ENCODE peak calls at places on chromosomes 13 and 19, in four cellular contexts. One of them, this sample, is unnamed.

GRCh38 chr13:67227131-67227983 is 2.8 kb downstream of the PCDH9 start:
- DNase-seq in WTC11: no peak
- DNase-seq in H1: no peak
- DNase-seq in K562: no peak
- DNase-seq in this sample: no peak

GRCh38 chr13:24233351-24233901 is 72.9 kb downstream of the SPATA13 start:
- DNase-seq in WTC11: peak
- DNase-seq in H1: no peak
- DNase-seq in K562: no peak
- DNase-seq in this sample: no peak

GRCh38 chr19:37467608-37468090 is 405 bp upstream of the ZNF569 start:
- DNase-seq in WTC11: no peak
- DNase-seq in H1: no peak
- DNase-seq in K562: no peak
- DNase-seq in this sample: no peak

GRCh38 chr13:74770361-74770760 is 636.2 kb upstream of the KLF12 start:
- DNase-seq in WTC11: no peak
- DNase-seq in H1: no peak
- DNase-seq in K562: no peak
- DNase-seq in this sample: no peak

GRCh38 chr13:27194895-27195764 is 23.5 kb upstream of the USP12 start:
- DNase-seq in WTC11: no peak
- DNase-seq in H1: no peak
- DNase-seq in K562: peak
- DNase-seq in this sample: no peak

GRCh38 chr13:29918845-29919244 is 68.4 kb upstream of the UBL3 start:
- DNase-seq in WTC11: no peak
- DNase-seq in H1: no peak
- DNase-seq in K562: no peak
- DNase-seq in this sample: no peak

GRCh38 chr19:19417618-19418270 is 12.3 kb downstream of the GATAD2A start:
- DNase-seq in WTC11: no peak
- DNase-seq in H1: no peak
- DNase-seq in K562: no peak
- DNase-seq in this sample: no peak

GRCh38 chr19:48418317-48419064 is 25.0 kb downstream of the GRIN2D start:
- DNase-seq in WTC11: no peak
- DNase-seq in H1: no peak
- DNase-seq in K562: peak
- DNase-seq in this sample: no peak

GRCh38 chr13:66831317-66831716 is 398.8 kb downstream of the PCDH9 start:
- DNase-seq in WTC11: no peak
- DNase-seq in H1: no peak
- DNase-seq in K562: no peak
- DNase-seq in this sample: no peak

GRCh38 chr13:49869514-49869913 is 66.6 kb downstream of the SPRYD7 start:
- DNase-seq in WTC11: peak
- DNase-seq in H1: peak
- DNase-seq in K562: peak
- DNase-seq in this sample: peak

GRCh38 chr13:46149272-46150133 is 32.5 kb downstream of the LCP1 start:
- DNase-seq in WTC11: no peak
- DNase-seq in H1: no peak
- DNase-seq in K562: no peak
- DNase-seq in this sample: no peak

GRCh38 chr13:113812140-113813036 is 51.5 kb downstream of the GAS6 start:
- DNase-seq in WTC11: no peak
- DNase-seq in H1: no peak
- DNase-seq in K562: no peak
- DNase-seq in this sample: peak
- TF ChIP-seq TEAD4 in WTC11: no peak
- TF ChIP-seq TEAD4 in H1: no peak
- TF ChIP-seq TEAD4 in K562: no peak
- TF ChIP-seq TEAD4 in this sample: no peak

GRCh38 chr13:101425623-101426022 is 9.3 kb upstream of the NALCN start:
- DNase-seq in WTC11: no peak
- DNase-seq in H1: no peak
- DNase-seq in K562: no peak
- DNase-seq in this sample: no peak

GRCh38 chr13:101429733-101430132 is 13.4 kb upstream of the NALCN start:
- DNase-seq in WTC11: no peak
- DNase-seq in H1: no peak
- DNase-seq in K562: no peak
- DNase-seq in this sample: no peak

GRCh38 chr13:101423872-101424271 is 7.6 kb upstream of the NALCN start:
- DNase-seq in WTC11: no peak
- DNase-seq in H1: no peak
- DNase-seq in K562: no peak
- DNase-seq in this sample: no peak

GRCh38 chr13:101425156-101425471 is 8.8 kb upstream of the NALCN start:
- DNase-seq in WTC11: no peak
- DNase-seq in H1: no peak
- DNase-seq in K562: no peak
- DNase-seq in this sample: no peak

GRCh38 chr13:101424381-101425155 is 8.3 kb upstream of the NALCN start:
- DNase-seq in WTC11: no peak
- DNase-seq in H1: no peak
- DNase-seq in K562: no peak
- DNase-seq in this sample: no peak
- TF ChIP-seq TEAD4 in WTC11: no peak
- TF ChIP-seq TEAD4 in H1: no peak
- TF ChIP-seq TEAD4 in K562: no peak
- TF ChIP-seq TEAD4 in this sample: no peak

GRCh38 chr13:20825476-20825875 is 51.7 kb upstream of the EEF1AKMT1 start:
- DNase-seq in WTC11: no peak
- DNase-seq in H1: no peak
- DNase-seq in K562: no peak
- DNase-seq in this sample: no peak
- TF ChIP-seq TEAD4 in WTC11: no peak
- TF ChIP-seq TEAD4 in H1: no peak
- TF ChIP-seq TEAD4 in K562: no peak
- TF ChIP-seq TEAD4 in this sample: peak

GRCh38 chr19:15421136-15421535 is 2.3 kb upstream of the AKAP8L start:
- DNase-seq in WTC11: no peak
- DNase-seq in H1: no peak
- DNase-seq in K562: no peak
- DNase-seq in this sample: no peak

GRCh38 chr19:15422311-15423075 is 3.7 kb upstream of the AKAP8L start:
- DNase-seq in WTC11: no peak
- DNase-seq in H1: no peak
- DNase-seq in K562: no peak
- DNase-seq in this sample: no peak

GRCh38 chr19:15419413-15420025 is 731 bp upstream of the AKAP8L start:
- DNase-seq in WTC11: no peak
- DNase-seq in H1: no peak
- DNase-seq in K562: no peak
- DNase-seq in this sample: no peak

GRCh38 chr19:15423130-15423529 is 4.3 kb upstream of the AKAP8L start:
- DNase-seq in WTC11: no peak
- DNase-seq in H1: no peak
- DNase-seq in K562: no peak
- DNase-seq in this sample: no peak

DNA sequence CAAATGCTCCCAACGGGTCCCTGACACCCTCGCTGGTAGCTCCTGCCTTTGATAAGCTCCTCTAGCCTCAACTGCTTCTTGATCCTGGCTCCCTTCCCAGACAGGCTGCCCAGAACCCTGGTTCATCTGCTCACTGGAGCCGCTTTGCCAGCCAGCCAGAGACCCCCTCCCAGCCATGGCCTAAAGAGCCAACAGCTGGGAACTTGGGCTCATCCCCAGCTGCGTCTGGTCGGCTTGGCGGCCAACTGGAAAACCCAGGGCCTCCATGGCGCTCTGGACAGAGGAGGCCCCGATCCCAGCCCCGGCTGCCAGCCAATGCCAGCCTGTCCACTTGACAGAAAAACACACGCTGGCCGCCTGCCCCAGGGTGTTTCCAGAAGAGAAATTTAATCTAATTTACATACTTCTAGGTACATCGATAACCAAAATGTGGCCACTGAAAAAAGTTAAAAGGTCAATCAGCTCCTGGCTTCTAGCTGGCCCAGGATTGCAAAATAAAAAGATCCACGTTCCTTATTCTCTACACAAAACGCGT is 3.0 kb upstream of the AKAP8L start:
- DNase-seq in WTC11: no peak
- DNase-seq in H1: no peak
- DNase-seq in K562: no peak
- DNase-seq in this sample: peak
- TF ChIP-seq TEAD4 in WTC11: no peak
- TF ChIP-seq TEAD4 in H1: no peak
- TF ChIP-seq TEAD4 in K562: no peak
- TF ChIP-seq TEAD4 in this sample: no peak

GRCh38 chr19:49639401-49640112 is 386 bp downstream of the RRAS start:
- DNase-seq in WTC11: no peak
- DNase-seq in H1: no peak
- DNase-seq in K562: no peak
- DNase-seq in this sample: no peak
- TF ChIP-seq TEAD4 in WTC11: no peak
- TF ChIP-seq TEAD4 in H1: no peak
- TF ChIP-seq TEAD4 in K562: no peak
- TF ChIP-seq TEAD4 in this sample: no peak

DNA sequence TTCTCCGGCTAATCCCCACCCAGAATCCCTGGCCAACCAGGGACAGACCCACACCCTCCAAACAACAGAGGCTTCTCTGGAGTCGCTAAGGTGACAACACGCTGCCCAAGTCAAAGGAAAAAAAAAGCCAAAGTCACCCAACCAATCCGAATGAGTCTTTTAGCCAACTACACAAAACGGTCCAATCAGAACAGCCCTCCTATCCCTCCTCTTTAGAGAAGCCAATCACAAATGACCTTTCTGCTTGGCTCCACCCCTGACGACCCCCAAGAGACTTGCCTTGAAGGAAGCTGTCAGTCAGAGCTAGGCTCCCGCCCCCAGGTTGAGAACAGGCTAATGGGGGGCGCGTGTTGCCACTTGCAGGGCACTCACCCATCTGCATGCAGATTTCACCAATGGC is 6.6 kb upstream of the FBXW9 start:
- DNase-seq in WTC11: peak
- DNase-seq in H1: peak
- DNase-seq in K562: peak
- DNase-seq in this sample: peak
- TF ChIP-seq TEAD4 in WTC11: no peak
- TF ChIP-seq TEAD4 in H1: no peak
- TF ChIP-seq TEAD4 in K562: no peak
- TF ChIP-seq TEAD4 in this sample: no peak

GRCh38 chr13:25652764-25653163 is 281.0 kb downstream of the ATP8A2 start:
- DNase-seq in WTC11: no peak
- DNase-seq in H1: no peak
- DNase-seq in K562: no peak
- DNase-seq in this sample: no peak
- TF ChIP-seq TEAD4 in WTC11: no peak
- TF ChIP-seq TEAD4 in H1: no peak
- TF ChIP-seq TEAD4 in K562: no peak
- TF ChIP-seq TEAD4 in this sample: no peak

GRCh38 chr13:80363890-80364503 is 23.1 kb upstream of the SPRY2 start:
- DNase-seq in WTC11: no peak
- DNase-seq in H1: no peak
- DNase-seq in K562: peak
- DNase-seq in this sample: peak
- TF ChIP-seq TEAD4 in WTC11: no peak
- TF ChIP-seq TEAD4 in H1: no peak
- TF ChIP-seq TEAD4 in K562: no peak
- TF ChIP-seq TEAD4 in this sample: no peak

DNA sequence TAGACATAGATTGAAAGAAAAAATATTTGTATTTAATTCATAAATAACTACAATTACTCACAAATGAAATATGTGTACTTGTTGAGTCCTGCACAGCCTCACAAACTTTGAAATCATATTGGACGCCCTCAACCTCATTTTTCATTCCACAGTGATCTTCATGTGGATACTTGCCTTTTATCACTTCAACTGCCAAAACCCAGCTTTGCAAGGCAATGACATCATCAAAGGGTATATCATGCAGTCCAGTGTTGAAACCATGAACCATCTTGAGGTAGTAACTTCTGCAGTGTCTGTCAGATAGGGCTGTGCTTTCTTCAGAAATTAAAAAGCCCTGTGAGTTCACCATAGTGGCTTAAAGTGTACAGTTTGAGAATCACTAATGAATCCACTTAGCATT is 82.2 kb downstream of the HS6ST3 start:
- DNase-seq in WTC11: no peak
- DNase-seq in H1: no peak
- DNase-seq in K562: no peak
- DNase-seq in this sample: no peak
- TF ChIP-seq TEAD4 in WTC11: no peak
- TF ChIP-seq TEAD4 in H1: no peak
- TF ChIP-seq TEAD4 in K562: no peak
- TF ChIP-seq TEAD4 in this sample: no peak

This sample was measured in SK-N-SH.